ENCODE peak calls at places on chromosomes 4 and X, in seven cellular contexts. Q is suprapubic skin, P is A549, C is GM23338, H is neural progenitor cell, E is GM12878, B is epithelial cell of esophagus. W is an unnamed sample.

GRCh38 chrX:45172890-45173289 is 27.8 kb downstream of the DIPK2B start:
- DNase-seq in Q (no peak), P (peak), C (peak), H (no peak), E (no peak), B (peak), W (no peak)

GRCh38 chr4:11698033-11698432 is 269.3 kb upstream of the HS3ST1 start:
- DNase-seq in Q (no peak), P (no peak), C (no peak), H (no peak), E (no peak), B (peak), W (no peak)

GRCh38 chr4:71553605-71554004 is 214.8 kb downstream of the SLC4A4 start:
- DNase-seq in Q (no peak), P (peak), C (peak), H (peak), E (no peak), B (peak), W (no peak)

GRCh38 chr4:112861378-112862317 is 187.8 kb upstream of the ANK2 start:
- DNase-seq in Q (no peak), P (no peak), C (no peak), H (peak), E (no peak), B (no peak), W (no peak)

GRCh38 chr4:23060776-23061175 is 368.0 kb downstream of the GBA3 start:
- DNase-seq in Q (no peak), P (no peak), C (no peak), H (no peak), E (no peak), B (no peak), W (no peak)

GRCh38 chr4:79723507-79723906 is 315.5 kb upstream of the GK2 start:
- DNase-seq in Q (no peak), P (no peak), C (peak), H (no peak), E (no peak), B (no peak), W (no peak)

GRCh38 chr4:156291317-156291716 is 337.7 kb upstream of the CTSO start:
- DNase-seq in Q (no peak), P (peak), C (no peak), H (no peak), E (no peak), B (peak), W (no peak)

GRCh38 chrX:1323315-1323714 is 13.3 kb upstream of the IL3RA start:
- DNase-seq in Q (no peak), P (peak), C (peak), H (peak), E (peak), B (no peak), W (peak)

GRCh38 chr4:51885371-51885770 is 42.4 kb downstream of the DCUN1D4 start:
- DNase-seq in Q (no peak), P (peak), C (peak), H (peak), E (no peak), B (peak), W (no peak)

GRCh38 chr4:8419222-8420041 is 21.1 kb downstream of the ACOX3 start:
- DNase-seq in Q (no peak), P (peak), C (no peak), H (no peak), E (peak), B (no peak), W (no peak)

GRCh38 chr4:26858035-26858918 is 2.4 kb upstream of the STIM2 start:
- DNase-seq in Q (no peak), P (no peak), C (no peak), H (no peak), E (no peak), B (no peak), W (no peak)

GRCh38 chr4:109826719-109827118 is 1.1 kb upstream of the RRH start:
- DNase-seq in Q (no peak), P (no peak), C (peak), H (no peak), E (no peak), B (peak), W (no peak)

GRCh38 chr4:154314248-154314647 is 177.4 kb downstream of the DCHS2 start:
- DNase-seq in Q (no peak), P (peak), C (peak), H (peak), E (no peak), B (peak), W (no peak)

GRCh38 chr4:48698029-48698901 is 81.8 kb downstream of the FRYL start:
- DNase-seq in Q (no peak), P (peak), C (no peak), H (peak), E (no peak), B (peak), W (no peak)

GRCh38 chr4:150394046-150394445 is 187.9 kb upstream of the MAB21L2 start:
- DNase-seq in Q (no peak), P (no peak), C (no peak), H (no peak), E (no peak), B (no peak), W (no peak)

GRCh38 chr4:80322716-80323115 is 12.8 kb upstream of the CFAP299 start:
- DNase-seq in Q (no peak), P (no peak), C (no peak), H (no peak), E (no peak), B (peak), W (no peak)

GRCh38 chrX:153361781-153362397 is 27.9 kb downstream of the ZNF275 start:
- DNase-seq in Q (no peak), P (no peak), C (no peak), H (no peak), E (no peak), B (no peak), W (no peak)

GRCh38 chr4:57287687-57288604 is 177.8 kb upstream of the IGFBP7 start:
- DNase-seq in Q (no peak), P (no peak), C (peak), H (no peak), E (no peak), B (no peak), W (no peak)

GRCh38 chrX:30910124-30910860 is 21.2 kb upstream of the TAB3 start:
- DNase-seq in Q (no peak), P (no peak), C (no peak), H (no peak), E (no peak), B (no peak), W (no peak)

GRCh38 chr4:72360075-72360474 is 208.9 kb downstream of the ADAMTS3 start:
- DNase-seq in Q (no peak), P (no peak), C (no peak), H (no peak), E (no peak), B (no peak), W (no peak)

GRCh38 chr4:102678695-102679335 is 82.0 kb downstream of the MANBA start:
- DNase-seq in Q (no peak), P (no peak), C (no peak), H (no peak), E (no peak), B (peak), W (no peak)
- H3K4me3 ChIP-seq in Q (no peak), P (no peak), C (no peak), H (no peak), E (no peak), B (no peak), W (no peak)

DNA sequence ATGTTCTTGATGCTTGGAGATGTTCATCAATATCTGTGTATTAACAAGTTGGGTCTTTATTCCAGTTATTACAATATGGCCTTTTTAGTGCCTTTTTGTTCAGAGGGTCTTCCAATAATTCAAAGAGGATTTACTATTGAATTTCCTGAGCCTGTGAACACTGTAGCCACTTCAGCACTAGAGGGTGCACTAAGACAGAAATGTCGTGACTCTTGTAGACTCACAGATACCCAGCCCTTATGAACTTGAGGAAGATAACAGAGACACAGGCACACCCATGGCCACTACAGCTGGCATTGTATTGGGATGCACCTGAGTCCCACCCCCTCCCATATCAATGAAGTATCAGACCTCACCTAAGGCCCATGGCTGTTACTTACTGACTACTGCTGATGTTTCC is 54.4 kb upstream of the ACTRT1 start:
- DNase-seq in Q (no peak), P (peak), C (peak), H (peak), E (no peak), B (peak), W (no peak)
- TF ChIP-seq CTCF in Q (no peak), P (peak), C (peak), H (peak), E (peak), B (peak), W (no peak)

DNA sequence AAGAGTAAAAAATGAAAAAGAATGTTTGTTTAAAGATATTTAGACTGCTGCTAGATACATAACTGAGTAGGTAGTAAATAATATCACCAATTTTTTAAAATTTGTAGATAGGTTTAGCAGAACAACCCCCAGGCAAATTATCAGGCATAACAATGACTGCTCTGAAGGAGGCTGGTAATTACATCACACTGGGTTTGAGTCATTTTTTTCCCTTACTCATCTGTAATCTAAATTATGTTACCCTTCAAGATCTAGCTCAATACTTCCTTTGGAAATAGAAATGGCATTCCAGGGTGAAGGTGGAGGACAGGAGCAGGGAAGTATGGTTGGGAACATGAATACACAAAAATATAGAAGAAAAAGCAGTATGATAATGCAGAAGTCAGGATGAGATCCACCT is 431.6 kb upstream of the MAOA start:
- DNase-seq in Q (no peak), P (no peak), C (no peak), H (no peak), E (no peak), B (peak), W (no peak)
- H3K4me3 ChIP-seq in Q (no peak), P (no peak), C (no peak), H (no peak), E (no peak), B (no peak), W (no peak)

DNA sequence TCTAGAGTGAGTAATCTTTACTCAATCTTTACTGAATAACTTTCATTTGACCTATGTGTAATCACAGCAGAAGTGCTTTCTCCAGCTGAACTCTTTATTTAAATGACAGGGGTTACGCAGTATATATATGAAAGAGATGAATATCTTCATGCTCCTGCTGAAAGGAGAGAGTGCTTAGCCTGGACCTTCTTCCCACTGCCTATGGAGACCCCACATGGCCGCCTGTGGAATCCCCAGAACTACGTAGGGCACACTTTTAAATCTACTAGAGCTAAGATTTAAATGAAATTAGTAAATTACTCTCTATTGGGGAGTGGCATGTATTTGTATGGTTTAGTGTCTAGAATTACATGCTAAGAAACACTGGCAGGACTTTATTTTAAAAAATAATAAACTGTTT is 391.2 kb downstream of the ANKRD50 start:
- DNase-seq in Q (no peak), P (no peak), C (peak), H (peak), E (no peak), B (no peak), W (no peak)
- TF ChIP-seq CTCF in Q (no peak), P (no peak), C (peak), H (peak), E (no peak), B (no peak), W (no peak)

DNA sequence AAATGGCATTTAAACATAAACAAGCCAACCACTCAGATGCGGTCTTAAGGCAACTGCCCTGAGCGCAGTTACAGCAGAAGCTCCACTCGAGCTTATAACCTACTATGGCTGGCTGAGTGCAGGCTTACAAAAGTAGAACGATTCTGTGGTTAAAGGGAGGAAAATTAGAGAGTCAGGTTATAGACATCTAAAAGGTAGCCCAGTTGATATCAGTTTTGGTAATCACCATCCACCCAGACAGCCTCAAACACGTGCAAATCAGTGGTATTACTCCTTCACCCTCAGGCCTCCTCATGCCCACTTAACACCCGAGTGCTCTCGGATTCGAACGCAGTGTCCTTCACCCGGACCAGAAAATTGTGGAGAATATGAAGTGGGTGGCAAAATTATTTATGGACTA is 3.1 kb downstream of the LEF1 start:
- DNase-seq in Q (no peak), P (no peak), C (no peak), H (no peak), E (no peak), B (no peak), W (no peak)
- H3K4me3 ChIP-seq in Q (peak), P (no peak), C (no peak), H (peak), E (no peak), B (no peak), W (no peak)

GRCh38 chr4:76637704-76638361 is 202.8 kb downstream of the SHROOM3 start:
- DNase-seq in Q (no peak), P (no peak), C (no peak), H (no peak), E (no peak), B (peak), W (no peak)

GRCh38 chr4:76641351-76641750 is 206.3 kb downstream of the SHROOM3 start:
- DNase-seq in Q (no peak), P (no peak), C (no peak), H (no peak), E (no peak), B (no peak), W (no peak)

GRCh38 chr4:76641758-76642157 is 206.7 kb downstream of the SHROOM3 start:
- DNase-seq in Q (no peak), P (no peak), C (no peak), H (no peak), E (no peak), B (no peak), W (no peak)

GRCh38 chr4:76639292-76639691 is 204.3 kb downstream of the SHROOM3 start:
- DNase-seq in Q (no peak), P (no peak), C (no peak), H (no peak), E (no peak), B (peak), W (no peak)

DNA sequence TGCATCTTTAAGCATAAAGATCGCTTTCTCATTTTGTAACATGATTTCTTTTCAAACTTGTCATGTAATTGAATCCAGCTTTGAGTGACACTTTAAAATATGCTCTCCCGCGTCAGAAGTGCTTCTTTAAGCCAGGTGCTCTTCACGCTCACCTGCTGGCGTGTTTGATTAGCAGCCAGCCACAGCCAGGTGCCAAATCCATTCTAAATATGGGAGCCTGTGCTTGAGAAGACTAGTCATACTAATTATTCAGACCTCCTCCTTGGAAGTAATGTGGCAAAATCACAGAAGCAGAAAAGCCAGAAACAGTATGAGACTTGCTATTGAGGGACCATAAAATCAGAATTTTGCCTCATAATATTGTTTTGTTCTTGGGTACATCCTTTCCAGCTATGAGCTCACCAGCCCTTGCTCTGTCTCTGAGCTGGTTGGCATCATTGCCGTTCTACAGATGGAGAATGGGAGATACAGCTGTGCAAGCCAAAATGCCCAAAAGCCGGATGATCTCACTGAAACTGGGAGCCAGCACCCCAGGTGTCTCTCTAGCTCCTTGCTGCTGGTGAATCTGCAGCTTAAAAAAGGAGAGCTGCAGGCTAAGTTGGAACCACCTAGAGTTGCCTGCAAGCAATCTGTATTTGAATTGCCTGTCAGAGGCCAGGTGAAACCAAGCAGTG is 205.4 kb downstream of the SHROOM3 start:
- DNase-seq in Q (no peak), P (no peak), C (peak), H (no peak), E (no peak), B (peak), W (no peak)
- TF ChIP-seq CTCF in Q (no peak), P (no peak), C (no peak), H (no peak), E (no peak), B (peak), W (no peak)

GRCh38 chr4:374298-375160 is 36.9 kb downstream of the ZNF141 start:
- DNase-seq in Q (no peak), P (no peak), C (no peak), H (no peak), E (no peak), B (no peak), W (no peak)
- H3K4me3 ChIP-seq in Q (no peak), P (no peak), C (peak), H (peak), E (no peak), B (no peak), W (no peak)

DNA sequence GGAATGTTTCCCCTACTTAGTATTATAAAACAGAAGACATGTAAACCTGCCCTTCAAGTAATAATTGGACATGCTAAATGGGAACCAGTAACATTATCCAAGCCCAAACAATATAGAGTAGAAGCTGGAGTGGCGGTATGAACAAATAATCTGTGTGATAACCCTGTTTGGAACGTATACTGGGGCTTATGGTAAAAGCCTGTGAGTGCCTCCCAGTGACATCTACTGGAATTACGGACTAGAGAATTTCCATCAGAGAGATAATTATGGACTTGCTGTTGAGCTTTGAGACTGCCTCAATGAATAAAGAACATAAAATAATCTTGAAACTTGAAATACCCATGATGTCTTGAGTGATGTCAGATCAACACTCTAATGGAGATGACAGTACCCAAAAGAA is 406.3 kb upstream of the GRIA3 start:
- DNase-seq in Q (no peak), P (no peak), C (peak), H (no peak), E (no peak), B (peak), W (no peak)
- TF ChIP-seq CTCF in Q (no peak), P (no peak), C (peak), H (peak), E (no peak), B (no peak), W (no peak)

DNA sequence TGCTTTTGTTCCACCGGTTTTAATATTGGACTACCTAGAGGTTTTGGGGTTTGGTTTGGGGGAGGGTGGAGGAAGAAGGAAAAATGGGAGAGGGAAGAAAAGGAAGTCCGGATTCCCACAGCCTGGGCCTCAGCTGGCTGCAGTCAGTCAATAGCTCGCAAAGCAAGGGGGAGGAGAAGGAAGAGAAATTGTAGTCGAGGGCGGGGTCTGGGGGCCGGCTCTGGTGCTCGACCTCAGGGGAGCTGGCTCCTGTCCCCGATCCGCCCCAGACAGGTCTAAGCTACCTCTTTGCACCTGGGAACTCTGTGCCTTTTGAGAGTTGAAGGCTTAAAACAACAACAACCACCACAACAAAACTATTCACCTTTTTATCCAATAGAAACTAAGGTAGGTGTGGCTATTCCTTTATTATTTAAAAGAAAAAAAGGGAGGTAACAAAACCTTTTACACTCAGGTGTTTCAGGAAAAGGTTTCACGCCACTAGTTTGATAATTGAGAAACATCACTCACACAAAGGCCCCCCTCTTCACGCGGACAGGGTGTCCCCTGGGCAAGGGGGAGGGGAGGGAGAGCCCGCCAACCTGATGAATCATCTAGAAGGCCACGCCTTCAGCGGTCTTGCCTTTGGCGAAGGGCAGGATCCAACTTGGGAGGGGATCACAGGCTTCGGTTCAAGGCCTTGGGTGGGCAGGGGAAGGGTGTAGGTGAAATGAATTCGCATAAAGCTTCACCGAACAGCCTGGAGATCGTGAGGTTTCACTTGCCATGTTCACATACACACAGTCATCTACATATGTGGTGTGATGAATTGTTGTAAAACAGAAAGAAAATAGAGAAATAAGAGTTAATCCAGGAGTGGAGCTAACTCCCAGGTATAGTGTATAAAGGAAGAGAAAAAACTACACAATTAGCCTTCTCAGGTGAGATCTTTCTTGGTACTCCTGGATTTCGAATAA is 1.7 kb upstream of the LNX1 start:
- DNase-seq in Q (peak), P (peak), C (peak), H (peak), E (no peak), B (peak), W (no peak)
- H3K4me3 ChIP-seq in Q (peak), P (peak), C (peak), H (peak), E (no peak), B (peak), W (peak)

W was measured in GM12864.